ENCODE peak calls at places on chromosomes 16 and 17, in seven cellular contexts. L, B, T, Z, O, N and D are unnamed samples.
A peak's percentile ranks its signal among the peaks of the same experiment; 100 is the strongest.

GRCh38 chr16:81604960-81605383 is 160.4 kb downstream of the CMIP start:
- DNase-seq in L (no peak), Z (no peak), O (no peak), N (no peak), T (no peak), B (no peak), D (no peak)

GRCh38 chr16:35731341-35732040 is 2272.1 kb downstream of the TP53TG3F start:
- DNase-seq in L (no peak), Z (no peak), N (no peak), O (no peak), T (no peak), B (no peak), D (no peak)

GRCh38 chr17:77657821-77658220 is 300.7 kb upstream of the TNRC6C start:
- DNase-seq in Z (no peak), B (no peak), T (no peak), L (no peak), N (no peak), O (peak; percentile 27), D (no peak)

GRCh38 chr17:69457603-69458002 is 43.1 kb downstream of the MAP2K6 start:
- DNase-seq in O (no peak), Z (no peak), N (no peak), L (peak; percentile 26), T (no peak), B (no peak), D (no peak)

GRCh38 chr16:11130978-11131665 is 124.9 kb downstream of the SOCS1 start:
- DNase-seq in N (no peak), O (no peak), L (no peak), T (no peak), Z (no peak), B (no peak), D (no peak)

GRCh38 chr16:50395763-50396710 is 27.2 kb upstream of the BRD7 start:
- DNase-seq in N (no peak), Z (no peak), L (peak; percentile 68), O (no peak), B (no peak), T (no peak), D (peak; percentile 71)

GRCh38 chr17:48547839-48548686 is 3.2 kb upstream of the HOXB2 start:
- DNase-seq in T (no peak), B (peak; percentile 38), O (peak; percentile 75), L (no peak), Z (no peak), N (no peak), D (no peak)

GRCh38 chr17:42276609-42277341 is 584 bp upstream of the STAT5B start:
- DNase-seq in T (peak; percentile 82), L (no peak), N (no peak), O (peak; percentile 76), Z (peak; percentile 38), B (peak; percentile 44), D (peak; percentile 68)

GRCh38 chr17:36089888-36090836 is at the start of gene CCL3:
- DNase-seq in O (no peak), B (no peak), Z (no peak), N (no peak), T (peak; percentile 61), L (peak; percentile 95), D (peak; percentile 90)

GRCh38 chr17:66570353-66571195 is 264.3 kb upstream of the CACNG5 start:
- DNase-seq in Z (no peak), L (no peak), N (no peak), O (no peak), B (no peak), T (no peak), D (no peak)

GRCh38 chr16:35711958-35712357 is 2252.5 kb downstream of the TP53TG3F start:
- DNase-seq in O (no peak), N (no peak), Z (no peak), T (no peak), B (no peak), L (no peak), D (no peak)

GRCh38 chr16:86858501-86858900 is 280.2 kb downstream of the FOXL1 start:
- DNase-seq in L (no peak), Z (no peak), T (no peak), N (no peak), B (no peak), O (no peak), D (no peak)

GRCh38 chr16:80931985-80932720 is 74.5 kb downstream of the CMC2 start:
- DNase-seq in O (peak; percentile 64), N (no peak), T (peak; percentile 70), L (peak; percentile 9), B (no peak), Z (peak; percentile 44), D (no peak)

GRCh38 chr17:82041139-82041814 is 3.8 kb upstream of the DCXR start:
- DNase-seq in Z (no peak), L (no peak), N (no peak), B (no peak), O (no peak), T (no peak), D (no peak)

GRCh38 chr17:58043221-58044181 is 36.5 kb upstream of the SRSF1 start:
- DNase-seq in O (no peak), L (no peak), Z (no peak), T (no peak), B (no peak), N (no peak), D (no peak)

GRCh38 chr17:14107889-14108288 is 38.6 kb downstream of the COX10 start:
- DNase-seq in N (no peak), T (no peak), B (no peak), Z (no peak), L (no peak), O (no peak), D (no peak)

GRCh38 chr17:79520893-79521210 is 90.0 kb downstream of the RBFOX3 start:
- DNase-seq in B (no peak), N (no peak), T (no peak), Z (no peak), O (no peak), L (no peak), D (no peak)

GRCh38 chr17:18248300-18248731 is 10.2 kb downstream of the FLII start:
- DNase-seq in N (peak; percentile 23), B (peak; percentile 50), O (peak; percentile 84), L (peak; percentile 79), Z (peak; percentile 67), T (peak; percentile 64), D (peak; percentile 91)

GRCh38 chr17:18860161-18860972 is 2.4 kb downstream of the PRPSAP2 start:
- DNase-seq in L (peak; percentile 91), N (no peak), T (no peak), O (no peak), B (no peak), Z (no peak), D (no peak)

GRCh38 chr16:23187341-23187740 is 4.8 kb downstream of the SCNN1G start:
- DNase-seq in B (no peak), T (no peak), L (peak; percentile 3), O (no peak), N (no peak), Z (no peak), D (peak; percentile 52)

GRCh38 chr17:64024215-64024654 is 3.8 kb upstream of the ICAM2 start:
- DNase-seq in N (no peak), O (no peak), Z (no peak), L (no peak), T (peak; percentile 55), B (no peak), D (no peak)

GRCh38 chr17:58120195-58120822 is 27.9 kb upstream of the OR4D1 start:
- DNase-seq in L (peak; percentile 66), T (peak; percentile 56), B (peak; percentile 37), N (peak; percentile 58), O (no peak), Z (peak; percentile 57), D (peak; percentile 83)